ENCODE peak calls at places on chromosome 15, in seven cellular contexts. One of them, this sample, is unnamed.

GRCh38 chr15:91954211-91954804 is 100.8 kb downstream of the SLCO3A1 start:
- DNase-seq in pancreas: no peak
- DNase-seq in CD14-positive monocyte: no peak
- DNase-seq in CD4-positive, alpha-beta T cell: no peak
- DNase-seq in stomach: no peak
- DNase-seq in IMR-90: no peak
- DNase-seq in astrocyte of the spinal cord: no peak
- DNase-seq in this sample: no peak

GRCh38 chr15:37653018-37653417 is 281.4 kb upstream of the TMCO5A start:
- DNase-seq in stomach: no peak
- DNase-seq in CD14-positive monocyte: no peak
- DNase-seq in pancreas: no peak
- DNase-seq in CD4-positive, alpha-beta T cell: no peak
- DNase-seq in astrocyte of the spinal cord: no peak
- DNase-seq in IMR-90: no peak
- DNase-seq in this sample: no peak

GRCh38 chr15:86588413-86588812 is 508.7 kb downstream of the AGBL1 start:
- DNase-seq in pancreas: no peak
- DNase-seq in CD4-positive, alpha-beta T cell: no peak
- DNase-seq in astrocyte of the spinal cord: peak; percentile 28
- DNase-seq in CD14-positive monocyte: no peak
- DNase-seq in stomach: no peak
- DNase-seq in IMR-90: no peak
- DNase-seq in this sample: no peak

GRCh38 chr15:43198992-43199391 is 13.8 kb downstream of the CCNDBP1 start:
- DNase-seq in pancreas: no peak
- DNase-seq in CD14-positive monocyte: no peak
- DNase-seq in astrocyte of the spinal cord: no peak
- DNase-seq in CD4-positive, alpha-beta T cell: no peak
- DNase-seq in stomach: no peak
- DNase-seq in IMR-90: no peak
- DNase-seq in this sample: no peak

GRCh38 chr15:35673093-35673573 is 127.2 kb upstream of the DPH6 start:
- DNase-seq in CD4-positive, alpha-beta T cell: no peak
- DNase-seq in CD14-positive monocyte: no peak
- DNase-seq in stomach: peak; percentile 36
- DNase-seq in pancreas: no peak
- DNase-seq in IMR-90: no peak
- DNase-seq in astrocyte of the spinal cord: no peak
- DNase-seq in this sample: peak; percentile 5

GRCh38 chr15:90059208-90059985 is 42.9 kb downstream of the IDH2 start:
- DNase-seq in stomach: peak; percentile 73
- DNase-seq in CD4-positive, alpha-beta T cell: peak; percentile 51
- DNase-seq in pancreas: no peak
- DNase-seq in IMR-90: no peak
- DNase-seq in astrocyte of the spinal cord: no peak
- DNase-seq in CD14-positive monocyte: peak; percentile 98
- DNase-seq in this sample: peak; percentile 90

GRCh38 chr15:101541501-101542292 is 52.2 kb upstream of the PCSK6 start:
- DNase-seq in CD4-positive, alpha-beta T cell: no peak
- DNase-seq in CD14-positive monocyte: no peak
- DNase-seq in IMR-90: no peak
- DNase-seq in pancreas: no peak
- DNase-seq in stomach: no peak
- DNase-seq in astrocyte of the spinal cord: no peak
- DNase-seq in this sample: no peak

GRCh38 chr15:92617197-92618037 is 38.2 kb downstream of the FAM174B start:
- DNase-seq in stomach: peak; percentile 92
- DNase-seq in CD14-positive monocyte: no peak
- DNase-seq in pancreas: peak; percentile 87
- DNase-seq in IMR-90: peak; percentile 57
- DNase-seq in CD4-positive, alpha-beta T cell: no peak
- DNase-seq in astrocyte of the spinal cord: peak; percentile 86
- DNase-seq in this sample: no peak

GRCh38 chr15:74763416-74763815 is 14.8 kb downstream of the CYP1A2 start:
- DNase-seq in CD4-positive, alpha-beta T cell: no peak
- DNase-seq in CD14-positive monocyte: no peak
- DNase-seq in astrocyte of the spinal cord: no peak
- DNase-seq in IMR-90: no peak
- DNase-seq in stomach: no peak
- DNase-seq in pancreas: no peak
- DNase-seq in this sample: no peak

GRCh38 chr15:22902578-22902977 is 64.1 kb downstream of the NIPA2 start:
- DNase-seq in stomach: no peak
- DNase-seq in CD14-positive monocyte: no peak
- DNase-seq in pancreas: peak; percentile 56
- DNase-seq in IMR-90: no peak
- DNase-seq in astrocyte of the spinal cord: no peak
- DNase-seq in CD4-positive, alpha-beta T cell: no peak
- DNase-seq in this sample: no peak

GRCh38 chr15:89642106-89642505 is 13.2 kb downstream of the KIF7 start:
- DNase-seq in CD4-positive, alpha-beta T cell: no peak
- DNase-seq in astrocyte of the spinal cord: no peak
- DNase-seq in IMR-90: no peak
- DNase-seq in pancreas: peak; percentile 44
- DNase-seq in CD14-positive monocyte: no peak
- DNase-seq in stomach: peak; percentile 13
- DNase-seq in this sample: no peak

GRCh38 chr15:68982976-68983550 is 31.4 kb upstream of the NOX5 start:
- DNase-seq in IMR-90: no peak
- DNase-seq in stomach: no peak
- DNase-seq in astrocyte of the spinal cord: no peak
- DNase-seq in CD4-positive, alpha-beta T cell: no peak
- DNase-seq in pancreas: no peak
- DNase-seq in CD14-positive monocyte: no peak
- DNase-seq in this sample: no peak

GRCh38 chr15:79673416-79674123 is 223.2 kb downstream of the MTHFS start:
- DNase-seq in CD4-positive, alpha-beta T cell: no peak
- DNase-seq in IMR-90: peak; percentile 58
- DNase-seq in pancreas: no peak
- DNase-seq in stomach: no peak
- DNase-seq in CD14-positive monocyte: no peak
- DNase-seq in astrocyte of the spinal cord: peak; percentile 65
- DNase-seq in this sample: peak; percentile 45

GRCh38 chr15:90087454-90088154 is 14.7 kb downstream of the IDH2 start:
- DNase-seq in astrocyte of the spinal cord: no peak
- DNase-seq in pancreas: peak; percentile 87
- DNase-seq in CD4-positive, alpha-beta T cell: no peak
- DNase-seq in IMR-90: peak; percentile 36
- DNase-seq in CD14-positive monocyte: no peak
- DNase-seq in stomach: no peak
- DNase-seq in this sample: peak; percentile 61

GRCh38 chr15:29342201-29342600 is 72.6 kb upstream of the NSMCE3 start:
- DNase-seq in CD14-positive monocyte: no peak
- DNase-seq in astrocyte of the spinal cord: no peak
- DNase-seq in stomach: no peak
- DNase-seq in CD4-positive, alpha-beta T cell: no peak
- DNase-seq in IMR-90: no peak
- DNase-seq in pancreas: no peak
- DNase-seq in this sample: no peak

GRCh38 chr15:67824900-67825879 is at the start of gene SKOR1:
- DNase-seq in IMR-90: peak; percentile 37
- DNase-seq in CD14-positive monocyte: no peak
- DNase-seq in CD4-positive, alpha-beta T cell: no peak
- DNase-seq in astrocyte of the spinal cord: peak; percentile 26
- DNase-seq in stomach: no peak
- DNase-seq in pancreas: peak; percentile 51
- DNase-seq in this sample: no peak

GRCh38 chr15:77863491-77864105 is 213.9 kb downstream of the TBC1D2B start:
- DNase-seq in stomach: no peak
- DNase-seq in IMR-90: no peak
- DNase-seq in astrocyte of the spinal cord: no peak
- DNase-seq in CD14-positive monocyte: no peak
- DNase-seq in pancreas: no peak
- DNase-seq in CD4-positive, alpha-beta T cell: no peak
- DNase-seq in this sample: no peak

GRCh38 chr15:70722266-70723123 is 40.9 kb downstream of the UACA start:
- DNase-seq in stomach: no peak
- DNase-seq in CD4-positive, alpha-beta T cell: no peak
- DNase-seq in IMR-90: peak; percentile 74
- DNase-seq in pancreas: no peak
- DNase-seq in CD14-positive monocyte: no peak
- DNase-seq in astrocyte of the spinal cord: peak; percentile 71
- DNase-seq in this sample: no peak

GRCh38 chr15:100986158-100986896 is 67.2 kb downstream of the LRRK1 start:
- DNase-seq in CD14-positive monocyte: no peak
- DNase-seq in CD4-positive, alpha-beta T cell: no peak
- DNase-seq in pancreas: no peak
- DNase-seq in IMR-90: no peak
- DNase-seq in stomach: no peak
- DNase-seq in astrocyte of the spinal cord: no peak
- DNase-seq in this sample: no peak

GRCh38 chr15:52020253-52021085 is 1.4 kb downstream of the MAPK6 start:
- DNase-seq in pancreas: no peak
- DNase-seq in stomach: no peak
- DNase-seq in CD4-positive, alpha-beta T cell: no peak
- DNase-seq in CD14-positive monocyte: no peak
- DNase-seq in astrocyte of the spinal cord: no peak
- DNase-seq in IMR-90: peak; percentile 34
- DNase-seq in this sample: no peak

GRCh38 chr15:52021128-52021671 is 2.2 kb downstream of the MAPK6 start:
- DNase-seq in CD4-positive, alpha-beta T cell: peak; percentile 47
- DNase-seq in CD14-positive monocyte: peak; percentile 89
- DNase-seq in stomach: peak; percentile 40
- DNase-seq in IMR-90: peak; percentile 97
- DNase-seq in astrocyte of the spinal cord: peak; percentile 93
- DNase-seq in pancreas: no peak
- DNase-seq in this sample: peak; percentile 86

GRCh38 chr15:52018244-52018643 is 775 bp upstream of the MAPK6 start:
- DNase-seq in CD4-positive, alpha-beta T cell: no peak
- DNase-seq in astrocyte of the spinal cord: peak; percentile 56
- DNase-seq in IMR-90: peak; percentile 91
- DNase-seq in pancreas: no peak
- DNase-seq in CD14-positive monocyte: no peak
- DNase-seq in stomach: no peak
- DNase-seq in this sample: no peak

GRCh38 chr15:52018693-52019393 is at the start of gene MAPK6:
- DNase-seq in CD4-positive, alpha-beta T cell: peak; percentile 91
- DNase-seq in CD14-positive monocyte: peak; percentile 92
- DNase-seq in stomach: peak; percentile 97
- DNase-seq in pancreas: peak; percentile 97
- DNase-seq in IMR-90: peak; percentile 93
- DNase-seq in astrocyte of the spinal cord: peak; percentile 93
- DNase-seq in this sample: peak; percentile 95

GRCh38 chr15:52019394-52020252 is 604 bp downstream of the MAPK6 start:
- DNase-seq in CD14-positive monocyte: peak; percentile 96
- DNase-seq in IMR-90: peak; percentile 89
- DNase-seq in astrocyte of the spinal cord: peak; percentile 85
- DNase-seq in CD4-positive, alpha-beta T cell: peak; percentile 41
- DNase-seq in pancreas: peak; percentile 92
- DNase-seq in stomach: peak; percentile 89
- DNase-seq in this sample: peak; percentile 80
- TF ChIP-seq CTCF in CD14-positive monocyte: no peak
- TF ChIP-seq CTCF in IMR-90: no peak
- TF ChIP-seq CTCF in astrocyte of the spinal cord: no peak
- TF ChIP-seq CTCF in CD4-positive, alpha-beta T cell: no peak
- TF ChIP-seq CTCF in pancreas: no peak
- TF ChIP-seq CTCF in stomach: no peak
- TF ChIP-seq CTCF in this sample: no peak

GRCh38 chr15:82080774-82081173 is 35.0 kb upstream of the MEX3B start:
- DNase-seq in CD4-positive, alpha-beta T cell: no peak
- DNase-seq in pancreas: no peak
- DNase-seq in stomach: no peak
- DNase-seq in CD14-positive monocyte: no peak
- DNase-seq in astrocyte of the spinal cord: no peak
- DNase-seq in IMR-90: no peak
- DNase-seq in this sample: no peak

GRCh38 chr15:82079736-82080135 is 33.9 kb upstream of the MEX3B start:
- DNase-seq in CD4-positive, alpha-beta T cell: no peak
- DNase-seq in astrocyte of the spinal cord: no peak
- DNase-seq in stomach: no peak
- DNase-seq in IMR-90: peak; percentile 58
- DNase-seq in CD14-positive monocyte: no peak
- DNase-seq in pancreas: no peak
- DNase-seq in this sample: no peak

GRCh38 chr15:82086243-82086995 is 40.6 kb upstream of the MEX3B start:
- DNase-seq in astrocyte of the spinal cord: no peak
- DNase-seq in stomach: no peak
- DNase-seq in pancreas: no peak
- DNase-seq in CD14-positive monocyte: no peak
- DNase-seq in IMR-90: no peak
- DNase-seq in CD4-positive, alpha-beta T cell: no peak
- DNase-seq in this sample: no peak

GRCh38 chr15:82081904-82082810 is 36.3 kb upstream of the MEX3B start:
- DNase-seq in IMR-90: peak; percentile 93
- DNase-seq in CD14-positive monocyte: no peak
- DNase-seq in astrocyte of the spinal cord: peak; percentile 95
- DNase-seq in CD4-positive, alpha-beta T cell: no peak
- DNase-seq in pancreas: no peak
- DNase-seq in stomach: no peak
- DNase-seq in this sample: no peak
- TF ChIP-seq CTCF in IMR-90: peak; percentile 41
- TF ChIP-seq CTCF in CD14-positive monocyte: no peak
- TF ChIP-seq CTCF in astrocyte of the spinal cord: peak; percentile 41
- TF ChIP-seq CTCF in CD4-positive, alpha-beta T cell: no peak
- TF ChIP-seq CTCF in pancreas: no peak
- TF ChIP-seq CTCF in stomach: no peak
- TF ChIP-seq CTCF in this sample: no peak

GRCh38 chr15:97745481-97746071 is 214.9 kb upstream of the ARRDC4 start:
- DNase-seq in CD4-positive, alpha-beta T cell: no peak
- DNase-seq in astrocyte of the spinal cord: no peak
- DNase-seq in pancreas: no peak
- DNase-seq in CD14-positive monocyte: no peak
- DNase-seq in IMR-90: no peak
- DNase-seq in stomach: peak; percentile 32
- DNase-seq in this sample: peak; percentile 56
- TF ChIP-seq CTCF in CD4-positive, alpha-beta T cell: peak; percentile 40
- TF ChIP-seq CTCF in astrocyte of the spinal cord: peak; percentile 44
- TF ChIP-seq CTCF in pancreas: no peak
- TF ChIP-seq CTCF in CD14-positive monocyte: peak; percentile 82
- TF ChIP-seq CTCF in IMR-90: no peak
- TF ChIP-seq CTCF in stomach: peak; percentile 14
- TF ChIP-seq CTCF in this sample: peak; percentile 73

DNA sequence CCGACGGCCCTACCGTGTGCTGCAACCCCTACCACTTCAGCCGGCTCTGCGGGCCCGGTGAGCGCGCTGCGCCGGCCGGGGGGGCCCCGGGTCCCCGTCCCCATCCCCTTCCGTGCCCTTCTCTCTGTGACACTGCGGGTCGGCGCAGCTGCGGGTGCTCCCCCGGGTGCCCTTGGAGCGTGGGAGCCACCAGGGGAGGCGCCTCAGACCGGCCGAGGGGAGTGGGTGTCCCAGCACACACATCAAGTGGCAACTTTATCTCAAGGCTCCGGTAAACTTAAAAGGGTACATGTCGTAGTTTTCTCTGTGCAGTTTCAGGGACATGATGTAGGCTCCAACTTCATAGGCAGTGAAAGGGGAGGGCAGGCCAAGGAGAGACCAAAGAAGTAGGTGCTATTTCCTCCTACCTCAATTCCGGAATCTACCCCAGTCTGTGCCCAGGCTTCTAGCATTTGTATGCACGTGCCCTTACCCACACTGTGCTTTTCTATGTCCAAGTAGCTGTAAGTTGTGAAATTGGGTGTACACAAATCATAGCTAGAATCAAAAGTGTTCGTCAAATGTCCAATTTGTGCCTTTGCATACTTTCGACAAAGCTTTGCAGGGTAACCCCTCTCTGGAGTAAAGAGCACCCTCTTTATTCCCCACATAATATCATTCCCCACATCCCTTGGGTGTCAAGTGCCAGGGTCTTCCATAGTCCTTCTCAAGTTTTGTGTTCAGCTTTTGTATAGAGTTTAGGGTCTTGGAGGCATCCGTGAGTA is 2.2 kb downstream of the SMAD6 start:
- DNase-seq in CD4-positive, alpha-beta T cell: no peak
- DNase-seq in IMR-90: no peak
- DNase-seq in pancreas: no peak
- DNase-seq in stomach: no peak
- DNase-seq in CD14-positive monocyte: no peak
- DNase-seq in astrocyte of the spinal cord: no peak
- DNase-seq in this sample: no peak
- TF ChIP-seq CTCF in CD4-positive, alpha-beta T cell: no peak
- TF ChIP-seq CTCF in IMR-90: no peak
- TF ChIP-seq CTCF in pancreas: no peak
- TF ChIP-seq CTCF in stomach: no peak
- TF ChIP-seq CTCF in CD14-positive monocyte: no peak
- TF ChIP-seq CTCF in astrocyte of the spinal cord: no peak
- TF ChIP-seq CTCF in this sample: no peak

This sample was measured in activated CD8-positive, alpha-beta T cell treated with anti-CD3 and anti-CD28 coated beads for 36 hours.